ENCODE peak calls at places on chromosomes 2 and 18, in five cellular contexts. S, B, E, T and A are unnamed samples.

GRCh38 chr2:47264183-47264582 is 109.1 kb upstream of the STPG4 start:
- DNase-seq in T (no peak), E (peak), S (no peak), B (no peak), A (no peak)

GRCh38 chr2:142849818-142850217 is 27.6 kb upstream of the KYNU start:
- DNase-seq in E (no peak), T (no peak), B (no peak), S (no peak), A (no peak)

GRCh38 chr2:102514061-102514785 is 41.2 kb downstream of the SLC9A4 start:
- DNase-seq in B (no peak), T (no peak), S (no peak), E (no peak), A (peak)

GRCh38 chr2:138475394-138475793 is 26.2 kb upstream of the SPOPL start:
- DNase-seq in T (no peak), S (no peak), B (no peak), E (no peak), A (no peak)

GRCh38 chr18:79321625-79322024 is 74.1 kb upstream of the NFATC1 start:
- DNase-seq in E (no peak), S (no peak), T (no peak), B (no peak), A (no peak)

GRCh38 chr2:147083661-147084060 is 761.2 kb upstream of the ACVR2A start:
- DNase-seq in B (no peak), E (no peak), S (no peak), T (no peak), A (no peak)

GRCh38 chr2:77831878-77832277 is 309.7 kb upstream of the LRRTM4 start:
- DNase-seq in T (no peak), B (no peak), E (no peak), S (no peak), A (no peak)

GRCh38 chr2:122755281-122755780 is 999.9 kb downstream of the TSN start:
- DNase-seq in B (no peak), S (no peak), T (no peak), E (no peak), A (no peak)

GRCh38 chr2:240453461-240454030 is 18.1 kb downstream of the GPC1 start:
- DNase-seq in T (no peak), B (peak), S (no peak), E (peak), A (no peak)

GRCh38 chr2:51866361-51866760 is 834.4 kb upstream of the NRXN1 start:
- DNase-seq in T (no peak), S (no peak), E (no peak), B (no peak), A (no peak)

GRCh38 chr18:49733321-49733720 is 80.0 kb downstream of the ACAA2 start:
- DNase-seq in S (no peak), T (no peak), B (no peak), E (no peak), A (no peak)

GRCh38 chr2:120916446-120916845 is 180.8 kb downstream of the GLI2 start:
- DNase-seq in B (no peak), E (no peak), S (no peak), T (no peak), A (no peak)

GRCh38 chr2:120598416-120598815 is 137.3 kb upstream of the GLI2 start:
- DNase-seq in E (no peak), S (no peak), B (peak), T (no peak), A (no peak)

GRCh38 chr2:216922170-216922780 is 62.4 kb upstream of the TNP1 start:
- DNase-seq in E (no peak), B (no peak), T (no peak), S (peak), A (no peak)

GRCh38 chr2:23452853-23453420 is 68.0 kb downstream of the KLHL29 start:
- DNase-seq in B (no peak), T (peak), E (no peak), S (no peak), A (no peak)

GRCh38 chr2:23454501-23455120 is 69.6 kb downstream of the KLHL29 start:
- DNase-seq in E (no peak), T (no peak), S (no peak), B (no peak), A (no peak)

GRCh38 chr2:23456881-23457760 is 72.1 kb downstream of the KLHL29 start:
- DNase-seq in T (no peak), B (no peak), E (no peak), S (no peak), A (no peak)

GRCh38 chr2:23452397-23452796 is 67.4 kb downstream of the KLHL29 start:
- DNase-seq in E (no peak), S (no peak), B (no peak), T (no peak), A (no peak)

DNA sequence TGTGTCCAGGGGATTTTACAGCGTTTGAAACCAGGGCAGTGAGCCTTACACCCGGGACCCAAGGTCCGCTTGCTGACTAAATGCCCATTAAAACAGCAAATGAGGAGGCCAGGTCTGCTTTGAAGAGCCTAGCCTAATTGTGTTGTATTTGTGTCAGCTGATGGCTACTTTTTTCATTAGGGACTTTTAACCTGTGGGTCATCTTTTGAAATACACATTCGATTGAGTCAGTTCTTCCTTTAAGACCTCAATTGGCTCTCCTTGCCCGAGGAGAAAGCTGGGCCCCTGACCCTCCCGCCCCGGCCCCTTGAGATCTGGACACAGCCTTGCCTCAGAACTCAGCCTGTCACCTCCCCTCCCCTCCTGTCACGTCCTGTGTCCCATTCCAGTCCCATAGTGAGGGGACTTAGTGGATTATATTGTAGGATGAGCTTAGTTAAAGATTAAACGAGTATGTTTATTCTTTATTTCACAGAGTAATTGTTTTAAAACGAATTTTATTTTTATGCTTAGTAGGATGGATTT is 69.0 kb downstream of the KLHL29 start:
- DNase-seq in T (no peak), E (no peak), S (no peak), B (no peak), A (no peak)
- H3K27ac ChIP-seq in T (no peak), E (no peak), S (no peak), B (no peak), A (no peak)

GRCh38 chr2:287471-287885 is 413 bp downstream of the ALKAL2 start:
- DNase-seq in S (no peak), E (peak), B (peak), T (peak), A (no peak)
- H3K27ac ChIP-seq in S (no peak), E (no peak), B (no peak), T (no peak), A (no peak)

GRCh38 chr2:2325538-2325937 is 5.5 kb downstream of the MYT1L start:
- DNase-seq in B (no peak), T (no peak), E (no peak), S (no peak), A (no peak)
- H3K27ac ChIP-seq in B (no peak), T (no peak), E (no peak), S (no peak), A (peak)

GRCh38 chr2:164793531-164793930 is 48.1 kb downstream of the COBLL1 start:
- DNase-seq in B (no peak), T (no peak), S (no peak), E (no peak), A (no peak)
- H3K27ac ChIP-seq in B (no peak), T (no peak), S (no peak), E (no peak), A (no peak)

GRCh38 chr2:95698166-95698565 is 106.4 kb downstream of the TRIM43 start:
- DNase-seq in B (no peak), T (no peak), E (no peak), S (no peak), A (no peak)

GRCh38 chr2:95699201-95699600 is 107.4 kb downstream of the TRIM43 start:
- DNase-seq in B (no peak), T (no peak), S (no peak), E (no peak), A (no peak)

GRCh38 chr2:95695613-95696012 is 103.8 kb downstream of the TRIM43 start:
- DNase-seq in T (no peak), E (no peak), B (peak), S (no peak), A (no peak)

GRCh38 chr2:95700554-95700953 is 108.8 kb downstream of the TRIM43 start:
- DNase-seq in B (no peak), T (no peak), E (no peak), S (no peak), A (no peak)
- H3K27ac ChIP-seq in B (no peak), T (no peak), E (no peak), S (no peak), A (no peak)

GRCh38 chr2:191657977-191658376 is 20.0 kb upstream of the NABP1 start:
- DNase-seq in T (no peak), E (no peak), S (no peak), B (no peak), A (no peak)

GRCh38 chr2:191664823-191665222 is 13.1 kb upstream of the NABP1 start:
- DNase-seq in E (no peak), S (no peak), B (no peak), T (no peak), A (no peak)

GRCh38 chr2:191659198-191659597 is 18.7 kb upstream of the NABP1 start:
- DNase-seq in E (no peak), T (no peak), B (no peak), S (no peak), A (no peak)

GRCh38 chr2:191660575-191660974 is 17.4 kb upstream of the NABP1 start:
- DNase-seq in E (no peak), T (no peak), S (no peak), B (no peak), A (no peak)

DNA sequence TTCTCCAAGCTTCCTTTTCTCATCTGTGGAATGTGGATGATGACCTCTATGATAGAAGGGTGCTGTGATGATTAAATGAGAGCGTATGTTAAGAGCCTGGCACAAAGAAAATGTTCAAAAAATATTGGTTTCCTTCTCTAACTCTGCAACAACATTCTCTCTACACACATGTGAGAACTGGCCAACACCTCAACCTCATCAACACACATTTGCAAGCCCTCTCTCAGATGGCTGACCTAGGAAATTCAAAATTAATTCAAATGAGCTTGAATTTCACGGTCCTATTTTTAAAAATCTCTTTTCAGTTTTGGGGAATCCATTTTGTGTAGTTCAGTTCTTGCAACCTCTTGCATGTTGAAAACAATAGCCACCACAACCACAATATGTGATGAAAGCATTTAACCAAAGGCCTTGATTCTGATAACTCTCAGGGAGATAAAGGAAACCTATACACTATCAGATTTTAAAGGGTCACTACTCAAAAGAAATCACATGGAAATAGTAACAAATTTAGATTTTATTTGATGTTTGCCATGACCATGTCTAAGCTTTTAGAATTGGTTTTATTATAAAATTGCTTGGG is 16.7 kb upstream of the NABP1 start:
- DNase-seq in T (no peak), S (no peak), B (no peak), E (no peak), A (no peak)
- H3K27ac ChIP-seq in T (no peak), S (no peak), B (no peak), E (no peak), A (no peak)

GRCh38 chr2:174591740-174592139 is 5.9 kb downstream of the WIPF1 start:
- DNase-seq in T (no peak), S (no peak), E (no peak), B (no peak), A (no peak)
- H3K27ac ChIP-seq in T (peak), S (peak), E (no peak), B (peak), A (no peak)

DNA sequence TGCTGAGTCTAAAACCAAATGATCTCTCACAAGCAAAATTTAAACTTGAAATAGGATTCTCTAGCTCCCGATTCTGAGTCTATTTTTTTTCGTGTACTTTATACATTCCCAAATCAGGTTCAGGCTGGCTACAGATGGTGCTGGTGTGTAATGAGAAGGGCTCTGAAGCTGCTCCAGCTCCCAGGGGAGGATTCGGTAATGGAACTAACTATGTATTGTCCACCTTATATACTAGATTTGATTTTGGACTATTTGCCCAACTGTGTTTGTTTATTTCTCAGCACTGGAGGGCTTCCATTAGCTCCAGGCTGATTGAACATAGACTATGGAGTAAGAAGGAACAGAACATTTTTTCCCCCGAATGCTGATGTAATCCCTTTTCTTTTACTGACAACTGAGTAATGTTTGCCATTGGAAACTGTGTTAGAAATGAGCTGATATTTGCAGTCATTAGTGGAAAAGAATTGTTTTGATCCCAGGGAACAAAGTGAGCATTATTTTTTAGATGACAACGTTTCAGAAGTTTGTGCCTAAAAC is 274.1 kb upstream of the FIGN start:
- DNase-seq in S (no peak), E (no peak), T (no peak), B (no peak), A (no peak)
- H3K27ac ChIP-seq in S (no peak), E (no peak), T (no peak), B (peak), A (peak)